ENCODE peak calls at places on chromosomes 2 and 18, in eight cellular contexts. Z is WERI-Rb-1, H is hepatocyte, G is sigmoid colon, Q is lower lobe of right lung, B is thyroid gland, A is AG04450, Y is neural progenitor cell. F is an unnamed sample.
A peak's percentile ranks its signal among the peaks of the same experiment; 100 is the strongest.

GRCh38 chr2:120254178-120254577 is 1.5 kb downstream of the RALB start:
- DNase-seq in G (peak; percentile 35), Q (no peak), Y (peak; percentile 27), H (no peak), B (no peak), Z (no peak), A (no peak), F (no peak)

GRCh38 chr2:197904446-197904845 is 100.1 kb downstream of the PLCL1 start:
- DNase-seq in Y (no peak), A (no peak), Q (no peak), Z (no peak), B (no peak), G (no peak), H (no peak), F (no peak)

GRCh38 chr2:6535572-6535971 is 330.1 kb downstream of the CMPK2 start:
- DNase-seq in Q (no peak), B (peak; percentile 8), Z (no peak), G (no peak), Y (peak; percentile 71), A (no peak), H (no peak), F (no peak)

GRCh38 chr2:152556506-152556905 is 160.8 kb downstream of the PRPF40A start:
- DNase-seq in A (no peak), B (peak; percentile 59), H (no peak), Q (no peak), Z (no peak), Y (no peak), G (no peak), F (no peak)

GRCh38 chr2:231278868-231279267 is 80.4 kb downstream of the ARMC9 start:
- DNase-seq in B (no peak), G (peak; percentile 27), Z (no peak), Q (no peak), Y (no peak), H (no peak), A (no peak), F (no peak)

GRCh38 chr2:174180165-174180724 is 68.1 kb downstream of the OLA1 start:
- DNase-seq in B (no peak), Q (no peak), G (no peak), Y (peak; percentile 31), A (no peak), H (peak; percentile 4), Z (no peak), F (no peak)

GRCh38 chr18:63346031-63346430 is 21.0 kb downstream of the KDSR start:
- DNase-seq in B (peak; percentile 17), Y (no peak), G (peak; percentile 83), A (no peak), Z (no peak), Q (no peak), H (peak; percentile 19), F (no peak)

GRCh38 chr2:159545080-159545479 is 71.3 kb downstream of the BAZ2B start:
- DNase-seq in A (no peak), Y (no peak), G (no peak), B (no peak), Q (no peak), Z (no peak), H (no peak), F (no peak)

GRCh38 chr2:27959496-27959895 is 69.0 kb downstream of the BABAM2 start:
- DNase-seq in G (peak; percentile 79), A (no peak), Y (no peak), Z (no peak), H (no peak), B (no peak), Q (no peak), F (no peak)

GRCh38 chr2:152510636-152511035 is 175.7 kb downstream of the FMNL2 start:
- DNase-seq in Y (no peak), H (no peak), A (no peak), G (no peak), Z (no peak), Q (no peak), B (no peak), F (no peak)

GRCh38 chr2:231193216-231193615 is 5.2 kb upstream of the ARMC9 start:
- DNase-seq in Z (no peak), A (no peak), H (no peak), Q (no peak), G (peak; percentile 12), B (no peak), Y (no peak), F (no peak)

GRCh38 chr2:223185638-223186037 is 133.6 kb downstream of the KCNE4 start:
- DNase-seq in Q (no peak), H (no peak), Y (no peak), Z (no peak), B (no peak), A (no peak), G (no peak), F (no peak)

GRCh38 chr2:15642334-15643208 is 50.9 kb downstream of the DDX1 start:
- DNase-seq in B (peak; percentile 54), Z (no peak), H (no peak), G (no peak), Q (no peak), A (no peak), Y (no peak), F (no peak)

GRCh38 chr2:124145982-124146381 is 120.9 kb downstream of the CNTNAP5 start:
- DNase-seq in Y (no peak), A (no peak), H (no peak), G (no peak), Z (no peak), B (no peak), Q (no peak), F (no peak)

GRCh38 chr2:120912101-120912985 is 176.7 kb downstream of the GLI2 start:
- DNase-seq in Z (no peak), Y (no peak), Q (peak; percentile 82), G (no peak), H (peak; percentile 34), A (peak; percentile 32), B (peak; percentile 15), F (no peak)

GRCh38 chr2:151071382-151071781 is 190.3 kb downstream of the RBM43 start:
- DNase-seq in Y (peak; percentile 55), H (peak; percentile 49), B (peak; percentile 6), A (no peak), Z (peak; percentile 45), G (no peak), Q (no peak), F (peak; percentile 25)

GRCh38 chr2:240229603-240230423 is 89.4 kb upstream of the OTOS start:
- DNase-seq in A (no peak), Z (no peak), Y (no peak), H (no peak), G (peak; percentile 39), B (no peak), Q (no peak), F (no peak)

GRCh38 chr2:71462641-71463341 is 9.4 kb downstream of the DYSF start:
- DNase-seq in Y (no peak), Z (no peak), B (no peak), H (no peak), A (no peak), Q (no peak), G (no peak), F (no peak)

GRCh38 chr18:12485479-12486105 is 77.9 kb downstream of the PRELID3A start:
- DNase-seq in Z (no peak), H (no peak), Y (no peak), G (no peak), Q (no peak), B (no peak), A (no peak), F (no peak)
- H3K4me3 ChIP-seq in Z (no peak overlapping the region), H (no peak overlapping the region), Y (no peak overlapping the region), G (no peak overlapping the region), Q (no peak overlapping the region), B (no peak overlapping the region), A (no peak overlapping the region), F (no peak overlapping the region)

DNA sequence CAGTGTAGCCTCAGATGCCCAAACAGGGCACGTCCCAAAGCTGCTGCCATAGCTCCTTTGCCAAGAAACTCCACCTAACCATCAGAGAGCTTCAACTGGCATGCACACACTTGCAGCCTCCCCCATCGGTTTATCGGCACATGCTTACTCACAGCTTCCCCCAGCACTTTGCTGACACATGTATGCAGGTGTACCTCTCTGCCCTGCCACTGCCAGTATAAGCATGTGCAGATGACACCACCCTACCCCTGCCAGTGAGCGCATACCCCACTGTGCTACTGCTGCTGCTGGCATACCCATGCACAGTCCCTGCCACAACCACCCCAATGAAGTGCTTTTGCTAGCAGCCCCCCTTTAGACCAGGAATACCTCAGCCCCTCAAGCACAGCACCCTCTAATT is 1231.0 kb downstream of the DSC3 start:
- DNase-seq in A (no peak), Y (no peak), Q (no peak), B (no peak), G (no peak), H (no peak), Z (no peak), F (no peak)
- H3K9me3 ChIP-seq in A (no peaks in the 10 kb centered on the region), Y (no peaks in the 10 kb centered on the region), Q (no peaks in the 10 kb centered on the region), B (no peaks in the 10 kb centered on the region), G (no peaks in the 10 kb centered on the region), H (no peaks in the 10 kb centered on the region), Z (no peaks in the 10 kb centered on the region), F (no peaks in the 10 kb centered on the region)

GRCh38 chr2:181309576-181309975 is 147.6 kb upstream of the ITGA4 start:
- DNase-seq in Q (no peak), A (no peak), G (no peak), B (no peak), H (no peak), Y (no peak), Z (no peak), F (no peak)
- H3K27ac ChIP-seq in Q (peak overlapping the region; percentile 73), A (no peak overlapping the region), G (no peak overlapping the region), B (no peak overlapping the region), H (no peak overlapping the region), Y (no peak overlapping the region), Z (no peak overlapping the region), F (no peak overlapping the region)

GRCh38 chr18:26332991-26333390 is 106.7 kb downstream of the TAF4B start:
- DNase-seq in G (no peak), H (no peak), Y (no peak), A (no peak), B (no peak), Z (no peak), Q (no peak), F (no peak)

GRCh38 chr18:26336572-26336971 is 110.3 kb downstream of the TAF4B start:
- DNase-seq in Y (no peak), A (no peak), G (no peak), B (no peak), H (no peak), Z (no peak), Q (no peak), F (no peak)

GRCh38 chr18:26335139-26335933 is 109.1 kb downstream of the TAF4B start:
- DNase-seq in A (no peak), Z (no peak), G (no peak), B (no peak), H (peak; percentile 24), Q (no peak), Y (no peak), F (no peak)
- H3K4me3 ChIP-seq in A (no peak overlapping the region), Z (no peak overlapping the region), G (no peak overlapping the region), B (no peak overlapping the region), H (no peak overlapping the region), Q (no peak overlapping the region), Y (no peak overlapping the region), F (no peak overlapping the region)

GRCh38 chr18:40011201-40011600 is 1943.8 kb upstream of the PIK3C3 start:
- DNase-seq in Y (no peak), Z (no peak), H (no peak), G (no peak), B (no peak), A (no peak), Q (no peak), F (no peak)
- H3K9me3 ChIP-seq in Y (no peaks in the 10 kb centered on the region), Z (no peaks in the 10 kb centered on the region), H (no peaks in the 10 kb centered on the region), G (no peaks in the 10 kb centered on the region), B (no peaks in the 10 kb centered on the region), A (no peaks in the 10 kb centered on the region), Q (no peaks in the 10 kb centered on the region), F (no peaks in the 10 kb centered on the region)

GRCh38 chr18:36157441-36157840 is 27.7 kb downstream of the ELP2 start:
- DNase-seq in G (no peak), A (no peak), H (no peak), Q (no peak), Y (no peak), Z (no peak), B (no peak), F (no peak)
- H3K27ac ChIP-seq in G (peak overlapping the region; percentile 54), A (peak overlapping the region; percentile 91), H (peak overlapping the region; percentile 61), Q (no peak overlapping the region), Y (no peak overlapping the region), Z (no peak overlapping the region), B (no peak overlapping the region), F (no peak overlapping the region)